ENCODE peak calls at places on chromosomes 13 and 19, in six cellular contexts. U is astrocyte, W is heart right ventricle, G is cardiac muscle cell, A is lower lobe of right lung, N is esophagus squamous epithelium. E is an unnamed sample. For H3K36me3, the result is how much of the 10 kb centered on the place peaks cover.

GRCh38 chr19:12825259-12826131 is 8.9 kb downstream of the RTBDN start:
- DNase-seq in U (no peak), W (no peak), G (peak), A (no peak), N (no peak), E (no peak)

GRCh38 chr13:73138276-73138950 is 79.6 kb downstream of the KLF5 start:
- DNase-seq in U (peak), W (no peak), G (no peak), A (no peak), N (no peak), E (peak)

GRCh38 chr19:17648786-17649185 is 39.4 kb downstream of the UNC13A start:
- DNase-seq in U (no peak), W (no peak), G (no peak), A (peak), N (no peak), E (no peak)

GRCh38 chr19:40921005-40921897 is 39.2 kb upstream of the CYP2A7 start:
- DNase-seq in U (no peak), W (no peak), G (peak), A (peak), N (no peak), E (peak)

GRCh38 chr13:79392882-79393563 is 13.0 kb downstream of the RBM26 start:
- DNase-seq in U (peak), W (no peak), G (no peak), A (no peak), N (no peak), E (peak)

GRCh38 chr19:38559428-38560401 is 58.0 kb downstream of the MAP4K1 start:
- DNase-seq in U (peak), W (no peak), G (no peak), A (peak), N (no peak), E (peak)

GRCh38 chr13:31514932-31515331 is 224.4 kb upstream of the RXFP2 start:
- DNase-seq in U (no peak), W (no peak), G (no peak), A (no peak), N (no peak), E (no peak)

GRCh38 chr13:91609353-91609752 is 210.9 kb downstream of the GPC5 start:
- DNase-seq in U (peak), W (no peak), G (no peak), A (no peak), N (no peak), E (no peak)

GRCh38 chr13:97310809-97311436 is 88.8 kb downstream of the MBNL2 start:
- DNase-seq in U (no peak), W (no peak), G (no peak), A (no peak), N (no peak), E (no peak)

GRCh38 chr13:91491980-91492379 is 93.6 kb downstream of the GPC5 start:
- DNase-seq in U (no peak), W (no peak), G (no peak), A (no peak), N (no peak), E (no peak)

GRCh38 chr13:110342474-110342873 is 35.4 kb downstream of the COL4A2 start:
- DNase-seq in U (no peak), W (no peak), G (no peak), A (no peak), N (no peak), E (no peak)

GRCh38 chr13:98916403-98916802 is 61.5 kb downstream of the DOCK9 start:
- DNase-seq in U (no peak), W (no peak), G (no peak), A (no peak), N (no peak), E (no peak)

GRCh38 chr13:26053418-26053980 is 1.7 kb upstream of the SHISA2 start:
- DNase-seq in U (no peak), W (no peak), G (no peak), A (no peak), N (no peak), E (no peak)

GRCh38 chr13:95038949-95039348 is 262.3 kb downstream of the ABCC4 start:
- DNase-seq in U (no peak), W (no peak), G (no peak), A (no peak), N (no peak), E (no peak)

GRCh38 chr13:77323858-77324257 is 3.0 kb downstream of the MYCBP2 start:
- DNase-seq in U (no peak), W (no peak), G (no peak), A (no peak), N (no peak), E (no peak)

GRCh38 chr13:99384468-99384867 is 77.3 kb upstream of the GPR183 start:
- DNase-seq in U (no peak), W (no peak), G (no peak), A (no peak), N (no peak), E (no peak)

GRCh38 chr19:33304760-33305647 is 2.7 kb upstream of the CEBPA start:
- DNase-seq in U (no peak), W (no peak), G (no peak), A (peak), N (no peak), E (no peak)

GRCh38 chr13:80436571-80437169 is 95.7 kb upstream of the SPRY2 start:
- DNase-seq in U (peak), W (peak), G (no peak), A (no peak), N (no peak), E (no peak)

GRCh38 chr19:12847159-12848139 is 9.1 kb downstream of the MAST1 start:
- DNase-seq in U (peak), W (peak), G (peak), A (peak), N (no peak), E (peak)

GRCh38 chr13:24644051-24644450 is 36.2 kb upstream of the ATP12A start:
- DNase-seq in U (peak), W (no peak), G (no peak), A (no peak), N (no peak), E (peak)

GRCh38 chr13:35769812-35770211 is 293.3 kb upstream of the MAB21L1 start:
- DNase-seq in U (no peak), W (no peak), G (no peak), A (no peak), N (no peak), E (no peak)

GRCh38 chr13:113238542-113238941 is 29.1 kb downstream of the CUL4A start:
- DNase-seq in U (no peak), W (no peak), G (no peak), A (no peak), N (no peak), E (no peak)
- TF ChIP-seq CTCF in U (no peak), W (no peak), G (no peak), A (no peak), N (no peak), E (no peak)

GRCh38 chr19:43581467-43581866 is 5.9 kb downstream of the PINLYP start:
- DNase-seq in U (no peak), W (no peak), G (no peak), A (no peak), N (no peak), E (no peak)

GRCh38 chr19:43578787-43579186 is 3.2 kb downstream of the PINLYP start:
- DNase-seq in U (no peak), W (no peak), G (no peak), A (no peak), N (no peak), E (no peak)

GRCh38 chr19:43584484-43584883 is 8.9 kb downstream of the PINLYP start:
- DNase-seq in U (no peak), W (no peak), G (no peak), A (no peak), N (no peak), E (no peak)

GRCh38 chr19:43586346-43586745 is 9.6 kb downstream of the IRGQ start:
- DNase-seq in U (no peak), W (no peak), G (no peak), A (no peak), N (no peak), E (no peak)

GRCh38 chr19:43582495-43582894 is 6.9 kb downstream of the PINLYP start:
- DNase-seq in U (no peak), W (no peak), G (no peak), A (no peak), N (no peak), E (no peak)
- H3K36me3 ChIP-seq in U (under half), W (under half), G (under half), A (under half), N (under half), E (under half)

GRCh38 chr19:58466760-58467589 is at the start of gene ZNF324:
- DNase-seq in U (peak), W (peak), G (peak), A (peak), N (peak), E (peak)

GRCh38 chr19:58471736-58472135 is 4.4 kb upstream of the ZNF446 start:
- DNase-seq in U (no peak), W (no peak), G (no peak), A (no peak), N (no peak), E (no peak)

GRCh38 chr19:58469241-58470013 is 2.5 kb downstream of the ZNF324 start:
- DNase-seq in U (no peak), W (no peak), G (no peak), A (no peak), N (no peak), E (no peak)

GRCh38 chr19:58466089-58466759 is 656 bp upstream of the ZNF324 start:
- DNase-seq in U (no peak), W (no peak), G (no peak), A (no peak), N (no peak), E (no peak)

DNA sequence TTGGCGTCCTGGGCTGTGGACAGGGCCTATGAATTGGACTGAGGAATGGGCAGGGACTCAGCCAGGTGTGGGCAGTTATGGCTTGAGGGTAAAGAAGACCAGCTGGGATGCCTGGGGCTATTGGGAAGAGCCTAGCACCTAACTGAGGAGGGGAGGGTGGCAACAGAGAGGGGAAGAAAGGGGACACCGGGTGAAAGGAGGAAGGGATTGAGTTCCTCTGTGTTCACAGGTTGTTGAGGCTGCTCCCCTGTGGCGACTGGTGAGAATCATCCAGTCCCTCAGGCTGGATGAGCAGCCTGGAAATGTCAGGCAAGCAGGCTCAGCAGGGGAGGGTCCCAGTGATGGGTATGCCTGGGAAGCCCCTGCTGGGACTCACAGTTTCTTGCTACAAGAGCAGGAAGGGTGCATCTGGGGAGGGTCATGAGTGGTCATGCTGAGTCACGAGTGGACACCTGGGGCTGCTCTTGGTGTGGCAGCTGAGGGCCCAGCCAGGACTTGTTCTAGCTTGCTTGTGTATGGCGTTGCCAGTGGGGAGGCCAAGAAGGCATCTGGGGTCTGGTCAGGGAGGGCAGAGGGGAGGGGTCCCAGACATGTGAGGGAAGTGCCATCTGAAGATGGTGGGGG is 1.4 kb downstream of the ZNF324 start:
- DNase-seq in U (no peak), W (no peak), G (no peak), A (no peak), N (no peak), E (peak)
- TF ChIP-seq CTCF in U (no peak), W (no peak), G (no peak), A (no peak), N (no peak), E (peak)

DNA sequence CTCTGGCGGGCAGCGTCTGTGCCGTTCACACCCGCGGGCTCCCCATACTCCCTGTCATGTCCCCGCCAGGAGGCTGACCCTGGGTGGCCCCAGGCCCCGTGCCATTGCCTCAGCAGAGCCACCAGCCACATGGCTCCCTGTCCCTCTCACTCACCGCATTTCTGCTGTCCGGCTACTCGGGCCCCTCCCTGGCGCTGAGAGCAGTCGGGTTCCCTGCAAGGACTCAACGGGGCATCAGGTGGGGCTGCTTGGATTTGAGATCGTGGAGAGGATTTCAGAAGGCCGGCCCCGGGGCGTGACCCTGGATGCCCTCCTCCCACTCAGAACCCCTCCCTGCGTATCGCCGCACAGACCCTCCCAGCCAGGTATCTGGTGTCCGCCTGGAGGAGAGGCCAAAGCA is 142.1 kb downstream of the KDM4B start:
- DNase-seq in U (no peak), W (no peak), G (no peak), A (no peak), N (no peak), E (no peak)
- H3K36me3 ChIP-seq in U (under half), W (under half), G (under half), A (half or more), N (under half), E (under half)

DNA sequence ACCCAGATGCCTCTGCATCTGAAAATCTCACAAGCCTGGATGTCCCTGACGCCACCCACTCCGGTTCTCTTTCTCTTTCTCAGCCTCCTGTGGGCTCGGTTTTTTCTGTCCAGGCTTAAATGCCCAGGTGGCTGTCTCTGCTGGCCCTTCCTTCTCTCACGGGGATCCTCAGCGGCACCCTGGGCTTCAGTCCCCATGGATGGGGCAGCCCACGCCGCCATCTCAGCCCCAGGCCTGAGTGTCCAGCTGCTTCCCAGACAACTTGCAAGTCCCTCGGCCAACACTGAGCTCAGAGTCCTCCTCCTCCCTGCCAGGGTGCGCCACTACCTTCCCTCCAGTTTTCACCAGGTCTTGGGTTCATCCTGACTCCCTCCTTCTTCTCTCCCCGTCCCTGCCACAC is 6.4 kb downstream of the FBN3 start:
- DNase-seq in U (no peak), W (no peak), G (no peak), A (no peak), N (no peak), E (no peak)
- TF ChIP-seq CTCF in U (no peak), W (no peak), G (no peak), A (no peak), N (no peak), E (no peak)

GRCh38 chr19:52066258-52066866 is 17.7 kb upstream of the ZNF432 start:
- DNase-seq in U (no peak), W (no peak), G (no peak), A (no peak), N (no peak), E (no peak)
- H3K36me3 ChIP-seq in U (under half), W (under half), G (under half), A (half or more), N (under half), E (under half)

DNA sequence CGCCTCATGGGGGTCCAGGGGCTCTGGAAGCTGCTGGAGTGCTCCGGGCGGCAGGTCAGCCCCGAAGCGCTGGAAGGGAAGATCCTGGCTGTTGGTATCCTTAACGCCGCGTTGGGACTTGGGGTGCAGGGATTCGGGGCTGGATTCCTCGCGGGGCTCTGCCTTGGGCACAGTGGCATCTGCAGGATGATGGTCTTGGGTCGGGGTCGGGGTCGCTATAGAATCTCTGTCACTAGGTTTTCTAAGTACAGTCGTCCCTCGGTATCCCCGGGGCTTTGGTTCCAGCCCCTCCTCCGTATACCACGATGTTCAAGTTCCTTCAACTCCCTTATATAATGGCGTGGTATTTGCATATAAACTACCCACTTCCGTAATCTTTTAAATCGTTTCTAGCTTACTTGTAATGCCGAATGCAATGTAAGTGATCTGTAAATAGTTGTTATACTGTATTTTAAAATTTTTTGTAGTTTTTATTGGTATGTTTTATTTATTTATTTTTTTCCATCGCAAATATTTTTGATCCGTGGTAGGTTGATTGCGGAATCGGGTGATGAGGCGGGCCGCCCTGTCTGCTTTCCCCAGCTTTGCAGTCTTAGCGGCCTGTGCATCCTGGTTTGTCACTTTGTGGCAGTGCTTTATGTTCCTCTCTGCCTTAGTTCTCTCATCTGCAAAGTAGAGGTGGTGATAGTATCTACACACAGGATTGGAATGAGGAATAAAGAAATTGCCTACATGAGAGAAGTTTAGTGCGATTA is 606 bp downstream of the ERCC5 start:
- DNase-seq in U (peak), W (peak), G (peak), A (peak), N (no peak), E (peak)
- TF ChIP-seq CTCF in U (no peak), W (no peak), G (no peak), A (no peak), N (peak), E (no peak)

GRCh38 chr19:10132848-10133350 is 13.2 kb upstream of the EIF3G start:
- DNase-seq in U (no peak), W (no peak), G (no peak), A (no peak), N (no peak), E (no peak)

GRCh38 chr19:10136936-10137335 is 17.2 kb upstream of the EIF3G start:
- DNase-seq in U (no peak), W (no peak), G (no peak), A (no peak), N (no peak), E (no peak)

GRCh38 chr19:10135551-10136334 is 16.0 kb upstream of the EIF3G start:
- DNase-seq in U (no peak), W (no peak), G (no peak), A (peak), N (no peak), E (peak)

GRCh38 chr19:10137751-10138682 is 18.3 kb upstream of the EIF3G start:
- DNase-seq in U (no peak), W (no peak), G (no peak), A (no peak), N (no peak), E (no peak)

DNA sequence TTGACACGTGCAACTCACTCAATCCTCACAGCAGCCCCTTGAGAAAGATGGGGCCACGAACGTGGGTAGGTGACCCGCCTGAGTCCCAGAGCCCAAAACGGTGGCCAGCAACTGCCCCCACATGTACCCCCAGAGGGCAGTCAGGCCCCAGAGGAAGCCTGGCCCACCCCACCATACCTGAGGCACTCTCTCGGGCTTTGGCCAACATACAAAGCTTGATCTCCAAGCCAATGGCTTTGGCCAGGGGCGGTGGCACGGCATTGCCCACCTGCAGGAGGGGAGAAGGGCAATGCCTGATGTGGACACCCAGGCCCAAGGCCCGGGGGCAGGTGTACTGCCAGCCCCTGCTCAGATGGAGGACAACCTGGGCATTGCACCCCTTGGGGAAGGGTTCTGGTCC is 14.3 kb upstream of the EIF3G start:
- DNase-seq in U (no peak), W (no peak), G (no peak), A (no peak), N (no peak), E (no peak)
- H3K36me3 ChIP-seq in U (under half), W (under half), G (under half), A (half or more), N (under half), E (under half)

GRCh38 chr13:48647625-48648024 is 6.1 kb upstream of the CYSLTR2 start:
- DNase-seq in U (no peak), W (no peak), G (no peak), A (no peak), N (no peak), E (no peak)
- TF ChIP-seq CTCF in U (no peak), W (peak), G (no peak), A (no peak), N (no peak), E (no peak)

E was measured in bronchial epithelial cell.